ENCODE peak calls at places on chromosomes 4 and X, in seven cellular contexts. One of them, this sample, is unnamed.

GRCh38 chrX:55118574-55118973 is 29.8 kb downstream of the PAGE2 start:
- DNase-seq in RWPE2: no peak
- DNase-seq in bronchial epithelial cell: no peak
- DNase-seq in mammary epithelial cell: no peak
- DNase-seq in astrocyte of the cerebellum: no peak
- DNase-seq in fibroblast of pulmonary artery: no peak
- DNase-seq in WTC11: no peak
- DNase-seq in this sample: no peak

GRCh38 chr4:184282251-184282713 is 64.6 kb upstream of the ENPP6 start:
- DNase-seq in RWPE2: no peak
- DNase-seq in bronchial epithelial cell: peak; percentile 84
- DNase-seq in mammary epithelial cell: peak; percentile 45
- DNase-seq in astrocyte of the cerebellum: no peak
- DNase-seq in fibroblast of pulmonary artery: no peak
- DNase-seq in WTC11: peak; percentile 31
- DNase-seq in this sample: peak; percentile 82

GRCh38 chr4:104596189-104596588 is 101.5 kb upstream of the CXXC4 start:
- DNase-seq in RWPE2: no peak
- DNase-seq in bronchial epithelial cell: no peak
- DNase-seq in mammary epithelial cell: no peak
- DNase-seq in astrocyte of the cerebellum: no peak
- DNase-seq in fibroblast of pulmonary artery: no peak
- DNase-seq in WTC11: no peak
- DNase-seq in this sample: no peak

GRCh38 chrX:50711907-50712306 is 102.1 kb downstream of the SHROOM4 start:
- DNase-seq in RWPE2: no peak
- DNase-seq in bronchial epithelial cell: no peak
- DNase-seq in mammary epithelial cell: no peak
- DNase-seq in astrocyte of the cerebellum: no peak
- DNase-seq in fibroblast of pulmonary artery: no peak
- DNase-seq in WTC11: no peak
- DNase-seq in this sample: no peak

GRCh38 chrX:24542756-24543155 is 77.7 kb downstream of the PDK3 start:
- DNase-seq in RWPE2: no peak
- DNase-seq in bronchial epithelial cell: no peak
- DNase-seq in mammary epithelial cell: no peak
- DNase-seq in astrocyte of the cerebellum: no peak
- DNase-seq in fibroblast of pulmonary artery: peak; percentile 67
- DNase-seq in WTC11: no peak
- DNase-seq in this sample: no peak

GRCh38 chr4:15779336-15779735 is 1.2 kb downstream of the CD38 start:
- DNase-seq in RWPE2: no peak
- DNase-seq in bronchial epithelial cell: peak; percentile 71
- DNase-seq in mammary epithelial cell: peak; percentile 62
- DNase-seq in astrocyte of the cerebellum: peak; percentile 40
- DNase-seq in fibroblast of pulmonary artery: peak; percentile 81
- DNase-seq in WTC11: peak; percentile 43
- DNase-seq in this sample: peak; percentile 62

GRCh38 chrX:70174754-70175153 is 2.5 kb upstream of the DGAT2L6 start:
- DNase-seq in RWPE2: no peak
- DNase-seq in bronchial epithelial cell: no peak
- DNase-seq in mammary epithelial cell: no peak
- DNase-seq in astrocyte of the cerebellum: no peak
- DNase-seq in fibroblast of pulmonary artery: peak; percentile 53
- DNase-seq in WTC11: no peak
- DNase-seq in this sample: no peak

GRCh38 chr4:48360285-48360965 is 19.1 kb downstream of the SLAIN2 start:
- DNase-seq in RWPE2: no peak
- DNase-seq in bronchial epithelial cell: peak; percentile 90
- DNase-seq in mammary epithelial cell: peak; percentile 84
- DNase-seq in astrocyte of the cerebellum: peak; percentile 65
- DNase-seq in fibroblast of pulmonary artery: peak; percentile 52
- DNase-seq in WTC11: no peak
- DNase-seq in this sample: peak; percentile 87

GRCh38 chr4:176287546-176287945 is 18.5 kb upstream of the ASB5 start:
- DNase-seq in RWPE2: no peak
- DNase-seq in bronchial epithelial cell: no peak
- DNase-seq in mammary epithelial cell: no peak
- DNase-seq in astrocyte of the cerebellum: no peak
- DNase-seq in fibroblast of pulmonary artery: no peak
- DNase-seq in WTC11: no peak
- DNase-seq in this sample: no peak

GRCh38 chr4:16875487-16875886 is 23.0 kb downstream of the LDB2 start:
- DNase-seq in RWPE2: no peak
- DNase-seq in bronchial epithelial cell: no peak
- DNase-seq in mammary epithelial cell: no peak
- DNase-seq in astrocyte of the cerebellum: no peak
- DNase-seq in fibroblast of pulmonary artery: peak; percentile 88
- DNase-seq in WTC11: no peak
- DNase-seq in this sample: no peak

GRCh38 chr4:126687655-126688358 is 945.0 kb upstream of the INTU start:
- DNase-seq in RWPE2: no peak
- DNase-seq in bronchial epithelial cell: no peak
- DNase-seq in mammary epithelial cell: no peak
- DNase-seq in astrocyte of the cerebellum: no peak
- DNase-seq in fibroblast of pulmonary artery: no peak
- DNase-seq in WTC11: no peak
- DNase-seq in this sample: no peak

GRCh38 chr4:148062301-148062950 is 330.5 kb downstream of the ARHGAP10 start:
- DNase-seq in RWPE2: no peak
- DNase-seq in bronchial epithelial cell: no peak
- DNase-seq in mammary epithelial cell: no peak
- DNase-seq in astrocyte of the cerebellum: no peak
- DNase-seq in fibroblast of pulmonary artery: no peak
- DNase-seq in WTC11: no peak
- DNase-seq in this sample: no peak

GRCh38 chrX:14354541-14354940 is 174.8 kb upstream of the GLRA2 start:
- DNase-seq in RWPE2: no peak
- DNase-seq in bronchial epithelial cell: no peak
- DNase-seq in mammary epithelial cell: no peak
- DNase-seq in astrocyte of the cerebellum: no peak
- DNase-seq in fibroblast of pulmonary artery: peak; percentile 13
- DNase-seq in WTC11: no peak
- DNase-seq in this sample: no peak

GRCh38 chr4:1547131-1547862 is 136.8 kb downstream of the FAM53A start:
- DNase-seq in RWPE2: no peak
- DNase-seq in bronchial epithelial cell: no peak
- DNase-seq in mammary epithelial cell: no peak
- DNase-seq in astrocyte of the cerebellum: no peak
- DNase-seq in fibroblast of pulmonary artery: no peak
- DNase-seq in WTC11: no peak
- DNase-seq in this sample: no peak

GRCh38 chr4:73723029-73723428 is 17.3 kb upstream of the CXCL8 start:
- DNase-seq in RWPE2: no peak
- DNase-seq in bronchial epithelial cell: peak; percentile 91
- DNase-seq in mammary epithelial cell: peak; percentile 43
- DNase-seq in astrocyte of the cerebellum: no peak
- DNase-seq in fibroblast of pulmonary artery: no peak
- DNase-seq in WTC11: no peak
- DNase-seq in this sample: peak; percentile 74

GRCh38 chr4:145487626-145488025 is 6.0 kb downstream of the SMAD1 start:
- DNase-seq in RWPE2: no peak
- DNase-seq in bronchial epithelial cell: no peak
- DNase-seq in mammary epithelial cell: no peak
- DNase-seq in astrocyte of the cerebellum: no peak
- DNase-seq in fibroblast of pulmonary artery: no peak
- DNase-seq in WTC11: no peak
- DNase-seq in this sample: no peak

GRCh38 chr4:38099908-38100407 is 139.8 kb downstream of the PTTG2 start:
- DNase-seq in RWPE2: no peak
- DNase-seq in bronchial epithelial cell: peak; percentile 97
- DNase-seq in mammary epithelial cell: peak; percentile 92
- DNase-seq in astrocyte of the cerebellum: peak; percentile 53
- DNase-seq in fibroblast of pulmonary artery: peak; percentile 97
- DNase-seq in WTC11: no peak
- DNase-seq in this sample: peak; percentile 92

GRCh38 chr4:110516106-110516922 is 40.4 kb downstream of the ENPEP start:
- DNase-seq in RWPE2: peak; percentile 66
- DNase-seq in bronchial epithelial cell: peak; percentile 77
- DNase-seq in mammary epithelial cell: peak; percentile 77
- DNase-seq in astrocyte of the cerebellum: no peak
- DNase-seq in fibroblast of pulmonary artery: peak; percentile 74
- DNase-seq in WTC11: peak; percentile 81
- DNase-seq in this sample: peak; percentile 85

GRCh38 chr4:2451036-2451520 is 17.8 kb upstream of the RNF4 start:
- DNase-seq in RWPE2: no peak
- DNase-seq in bronchial epithelial cell: no peak
- DNase-seq in mammary epithelial cell: no peak
- DNase-seq in astrocyte of the cerebellum: no peak
- DNase-seq in fibroblast of pulmonary artery: no peak
- DNase-seq in WTC11: no peak
- DNase-seq in this sample: no peak

GRCh38 chr4:20618010-20618409 is 82.2 kb upstream of the PACRGL start:
- DNase-seq in RWPE2: no peak
- DNase-seq in bronchial epithelial cell: no peak
- DNase-seq in mammary epithelial cell: no peak
- DNase-seq in astrocyte of the cerebellum: no peak
- DNase-seq in fibroblast of pulmonary artery: no peak
- DNase-seq in WTC11: no peak
- DNase-seq in this sample: no peak

GRCh38 chrX:131405497-131405896 is 116.4 kb upstream of the IGSF1 start:
- DNase-seq in RWPE2: no peak
- DNase-seq in bronchial epithelial cell: no peak
- DNase-seq in mammary epithelial cell: no peak
- DNase-seq in astrocyte of the cerebellum: no peak
- DNase-seq in fibroblast of pulmonary artery: no peak
- DNase-seq in WTC11: no peak
- DNase-seq in this sample: no peak
- TF ChIP-seq CTCF in RWPE2: no peak
- TF ChIP-seq CTCF in bronchial epithelial cell: no peak
- TF ChIP-seq CTCF in mammary epithelial cell: no peak
- TF ChIP-seq CTCF in astrocyte of the cerebellum: no peak
- TF ChIP-seq CTCF in fibroblast of pulmonary artery: no peak
- TF ChIP-seq CTCF in WTC11: no peak
- TF ChIP-seq CTCF in this sample: no peak

DNA sequence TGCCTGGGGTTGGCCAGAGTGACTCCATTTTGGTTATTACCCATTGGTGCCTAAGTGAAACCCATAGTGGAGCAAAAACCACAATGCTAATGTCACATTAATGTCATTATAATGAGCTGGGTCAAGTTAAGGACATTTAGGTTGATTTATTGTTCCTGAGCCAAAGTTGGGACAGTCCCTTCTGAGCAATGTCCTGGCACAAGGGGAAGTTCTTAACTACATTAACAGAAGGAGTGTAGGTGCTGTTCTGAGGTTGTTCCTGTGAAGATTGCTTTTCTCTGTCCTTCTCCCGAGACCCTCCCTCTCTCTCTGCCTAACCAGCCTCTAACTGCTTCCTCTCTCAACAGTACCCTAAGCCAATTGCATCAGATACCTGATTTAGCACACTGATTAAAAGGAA is 1956.8 kb upstream of the PCDH10 start:
- DNase-seq in RWPE2: no peak
- DNase-seq in bronchial epithelial cell: no peak
- DNase-seq in mammary epithelial cell: no peak
- DNase-seq in astrocyte of the cerebellum: no peak
- DNase-seq in fibroblast of pulmonary artery: no peak
- DNase-seq in WTC11: no peak
- DNase-seq in this sample: no peak
- TF ChIP-seq CTCF in RWPE2: no peak
- TF ChIP-seq CTCF in bronchial epithelial cell: no peak
- TF ChIP-seq CTCF in mammary epithelial cell: no peak
- TF ChIP-seq CTCF in astrocyte of the cerebellum: no peak
- TF ChIP-seq CTCF in fibroblast of pulmonary artery: no peak
- TF ChIP-seq CTCF in WTC11: no peak
- TF ChIP-seq CTCF in this sample: no peak

DNA sequence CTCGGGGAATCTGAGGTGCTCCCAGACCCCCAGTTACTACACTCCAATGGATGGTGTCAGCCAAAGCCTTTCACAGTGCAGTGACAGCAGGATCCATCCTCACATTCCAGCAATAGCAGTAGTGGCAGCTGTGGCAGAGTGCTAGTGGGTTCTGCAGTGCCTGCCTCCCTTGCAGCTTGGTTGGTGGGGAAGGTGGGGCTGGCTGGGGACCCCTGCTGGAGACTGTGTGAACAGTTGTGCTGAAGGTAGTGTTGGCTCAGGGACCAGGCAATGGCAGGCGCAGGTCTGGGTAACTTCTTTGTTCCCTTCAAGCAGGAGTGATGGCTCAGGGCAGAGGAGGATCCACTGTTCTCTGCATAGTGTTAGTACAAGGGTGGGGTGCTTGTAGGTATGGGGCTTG is 343.7 kb upstream of the TRAM1L1 start:
- DNase-seq in RWPE2: no peak
- DNase-seq in bronchial epithelial cell: no peak
- DNase-seq in mammary epithelial cell: no peak
- DNase-seq in astrocyte of the cerebellum: no peak
- DNase-seq in fibroblast of pulmonary artery: no peak
- DNase-seq in WTC11: peak; percentile 44
- DNase-seq in this sample: no peak
- TF ChIP-seq CTCF in RWPE2: no peak
- TF ChIP-seq CTCF in bronchial epithelial cell: no peak
- TF ChIP-seq CTCF in mammary epithelial cell: no peak
- TF ChIP-seq CTCF in astrocyte of the cerebellum: no peak
- TF ChIP-seq CTCF in fibroblast of pulmonary artery: no peak
- TF ChIP-seq CTCF in WTC11: no peak
- TF ChIP-seq CTCF in this sample: no peak

DNA sequence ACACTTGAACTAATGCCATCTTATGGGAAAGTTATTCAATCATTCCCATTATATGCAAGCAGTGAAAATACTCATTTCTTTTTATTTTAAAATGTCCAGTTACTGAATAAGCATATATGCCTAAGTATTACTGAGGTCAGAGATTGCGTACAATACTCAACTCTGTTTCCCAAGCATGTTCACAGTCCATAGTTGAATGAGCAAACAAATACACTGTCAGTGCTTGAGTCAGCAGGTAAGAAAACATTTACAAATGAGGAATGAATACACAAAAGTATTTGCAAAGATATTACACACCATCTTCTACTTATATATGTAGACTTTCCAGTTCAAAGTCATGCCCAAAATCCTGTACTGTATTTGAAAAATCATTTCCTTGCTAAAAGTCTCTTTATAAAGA is 74.1 kb downstream of the TSPAN5 start:
- DNase-seq in RWPE2: no peak
- DNase-seq in bronchial epithelial cell: peak; percentile 93
- DNase-seq in mammary epithelial cell: peak; percentile 37
- DNase-seq in astrocyte of the cerebellum: no peak
- DNase-seq in fibroblast of pulmonary artery: no peak
- DNase-seq in WTC11: no peak
- DNase-seq in this sample: peak; percentile 88
- TF ChIP-seq CTCF in RWPE2: no peak
- TF ChIP-seq CTCF in bronchial epithelial cell: no peak
- TF ChIP-seq CTCF in mammary epithelial cell: no peak
- TF ChIP-seq CTCF in astrocyte of the cerebellum: no peak
- TF ChIP-seq CTCF in fibroblast of pulmonary artery: no peak
- TF ChIP-seq CTCF in WTC11: no peak
- TF ChIP-seq CTCF in this sample: no peak

GRCh38 chr4:177640864-177641263 is 198.6 kb upstream of the AGA start:
- DNase-seq in RWPE2: no peak
- DNase-seq in bronchial epithelial cell: no peak
- DNase-seq in mammary epithelial cell: no peak
- DNase-seq in astrocyte of the cerebellum: no peak
- DNase-seq in fibroblast of pulmonary artery: no peak
- DNase-seq in WTC11: no peak
- DNase-seq in this sample: no peak

GRCh38 chr4:177638871-177639270 is 196.6 kb upstream of the AGA start:
- DNase-seq in RWPE2: no peak
- DNase-seq in bronchial epithelial cell: no peak
- DNase-seq in mammary epithelial cell: no peak
- DNase-seq in astrocyte of the cerebellum: no peak
- DNase-seq in fibroblast of pulmonary artery: no peak
- DNase-seq in WTC11: peak; percentile 24
- DNase-seq in this sample: no peak
- TF ChIP-seq CTCF in RWPE2: no peak
- TF ChIP-seq CTCF in bronchial epithelial cell: no peak
- TF ChIP-seq CTCF in mammary epithelial cell: no peak
- TF ChIP-seq CTCF in astrocyte of the cerebellum: no peak
- TF ChIP-seq CTCF in fibroblast of pulmonary artery: no peak
- TF ChIP-seq CTCF in WTC11: no peak
- TF ChIP-seq CTCF in this sample: no peak

This sample was measured in epithelial cell of esophagus.